ENCODE peak calls at places on chromosomes 16 and 17, in four cellular contexts. O is left ventricle myocardium superior, Y is NCI-H1105 treated with DMSO at 0.1 percent for 48 hours, G is GM04504. P is an unnamed sample.

GRCh38 chr16:9248162-9248561 is 156.7 kb downstream of the HAPSTR1 start:
- DNase-seq in G (no peak), O (no peak), Y (no peak), P (no peak)

GRCh38 chr17:1606352-1606985 is 22.2 kb downstream of the SLC43A2 start:
- DNase-seq in G (no peak), Y (no peak), O (no peak), P (no peak)

GRCh38 chr17:80153004-80153403 is 6.1 kb upstream of the EIF4A3 start:
- DNase-seq in O (no peak), G (no peak), Y (no peak), P (no peak)

GRCh38 chr16:10692470-10692869 is 2.3 kb downstream of the TEKT5 start:
- DNase-seq in O (no peak), G (no peak), Y (no peak), P (no peak)

GRCh38 chr17:37708008-37708615 is 36.7 kb downstream of the HNF1B start:
- DNase-seq in O (no peak), G (no peak), Y (no peak), P (no peak)

GRCh38 chr16:66421891-66422290 is 5.2 kb upstream of the BEAN1 start:
- DNase-seq in Y (no peak), O (no peak), G (no peak), P (no peak)

GRCh38 chr16:31204871-31205666 is 2.5 kb upstream of the PYCARD start:
- DNase-seq in Y (no peak), G (no peak), O (no peak), P (no peak)

GRCh38 chr17:42518755-42519545 is 17.1 kb upstream of the NAGLU start:
- DNase-seq in Y (no peak), G (no peak), O (peak; percentile 64), P (no peak)

GRCh38 chr17:72121164-72122001 is 563 bp downstream of the SOX9 start:
- DNase-seq in O (peak; percentile 61), G (no peak), Y (peak; percentile 30), P (no peak)

GRCh38 chr16:81837312-81837748 is 58.2 kb downstream of the PLCG2 start:
- DNase-seq in O (no peak), Y (no peak), G (no peak), P (no peak)

GRCh38 chr16:52271088-52271487 is 275.9 kb downstream of the TOX3 start:
- DNase-seq in O (no peak), Y (peak; percentile 63), G (no peak), P (no peak)

GRCh38 chr16:4344659-4345438 is 6.3 kb downstream of the PAM16 start:
- DNase-seq in Y (peak; percentile 67), O (no peak), G (no peak), P (no peak)

GRCh38 chr16:2835638-2836493 is 5.8 kb downstream of the ZG16B start:
- DNase-seq in G (peak; percentile 97), O (peak; percentile 13), Y (no peak), P (no peak)

GRCh38 chr16:75471723-75472634 is 7.5 kb upstream of the TMEM170A start:
- DNase-seq in O (no peak), Y (peak; percentile 44), G (no peak), P (peak; percentile 6)

GRCh38 chr16:66902648-66903543 is 15.8 kb downstream of the CDH16 start:
- DNase-seq in O (peak; percentile 76), G (no peak), Y (no peak), P (no peak)

GRCh38 chr17:72338847-72339790 is 218.3 kb downstream of the SOX9 start:
- DNase-seq in G (peak; percentile 84), O (peak; percentile 28), Y (no peak), P (no peak)

GRCh38 chr17:14464741-14465140 is 163.9 kb downstream of the HS3ST3B1 start:
- DNase-seq in Y (no peak), O (no peak), G (peak; percentile 48), P (no peak)

GRCh38 chr17:61393550-61393903 is 6.1 kb upstream of the TBX2 start:
- DNase-seq in O (no peak), G (no peak), Y (no peak), P (no peak)

GRCh38 chr17:10798910-10799309 is 5.0 kb downstream of the TMEM238L start:
- DNase-seq in G (no peak), O (no peak), Y (no peak), P (no peak)

GRCh38 chr17:83009414-83010322 is 69.7 kb upstream of the METRNL start:
- DNase-seq in O (no peak), G (no peak), Y (no peak), P (no peak)

GRCh38 chr17:38912221-38912813 is 13.1 kb upstream of the LASP1NB start:
- DNase-seq in Y (no peak), O (peak; percentile 81), G (peak; percentile 27), P (no peak)

GRCh38 chr17:64506201-64506575 is at the start of gene DDX5:
- DNase-seq in G (peak; percentile 94), Y (peak; percentile 95), O (peak; percentile 98), P (peak; percentile 96)

GRCh38 chr17:62757518-62757951 is 50.6 kb downstream of the MARCHF10 start:
- DNase-seq in G (no peak), Y (no peak), O (no peak), P (no peak)